ENCODE peak calls at places on chromosomes 16 and 17, in seven cellular contexts. V is psoas muscle; Z is upper lobe of left lung; G is neural progenitor cell; M is left ventricle myocardium inferior; E is naive thymus-derived CD4-positive, alpha-beta T cell; R is transverse colon. I is an unnamed sample.

GRCh38 chr17:81481011-81481799 is 31.4 kb downstream of the ACTG1 start:
- DNase-seq in V (peak; percentile 89), M (peak; percentile 84), E (peak; percentile 69), Z (peak; percentile 50), G (peak; percentile 87), R (peak; percentile 57), I (peak; percentile 77)

GRCh38 chr17:68961204-68961893 is 6.2 kb upstream of the ABCA8 start:
- DNase-seq in G (no peak), M (peak; percentile 68), Z (no peak), E (no peak), R (no peak), V (peak; percentile 68), I (no peak)

GRCh38 chr16:21277927-21278706 is at the start of gene CRYM:
- DNase-seq in E (peak; percentile 28), V (peak; percentile 70), M (peak; percentile 71), R (peak; percentile 80), Z (peak; percentile 61), G (peak; percentile 88), I (peak; percentile 53)

GRCh38 chr16:58490100-58490499 is 9.8 kb upstream of the NDRG4 start:
- DNase-seq in V (no peak), M (no peak), R (no peak), G (no peak), Z (no peak), E (no peak), I (no peak)

GRCh38 chr17:46870116-46870803 is 18.9 kb downstream of the WNT9B start:
- DNase-seq in Z (no peak), M (no peak), G (no peak), V (no peak), R (peak; percentile 55), E (no peak), I (no peak)

GRCh38 chr17:56812971-56813388 is 20.7 kb downstream of the C17orf67 start:
- DNase-seq in G (no peak), R (no peak), M (no peak), E (no peak), V (no peak), Z (no peak), I (no peak)

GRCh38 chr16:54940279-54940604 is 9.6 kb downstream of the IRX5 start:
- DNase-seq in R (no peak), V (no peak), G (no peak), Z (no peak), M (no peak), E (no peak), I (no peak)

GRCh38 chr17:17491546-17491988 is 4.6 kb downstream of the RASD1 start:
- DNase-seq in G (no peak), R (no peak), E (no peak), V (peak; percentile 23), M (no peak), Z (no peak), I (no peak)

GRCh38 chr16:7086842-7087616 is 245.6 kb upstream of the RBFOX1 start:
- DNase-seq in E (no peak), R (no peak), M (peak; percentile 33), G (peak; percentile 81), V (peak; percentile 60), Z (no peak), I (peak; percentile 81)

GRCh38 chr17:29857823-29858222 is 72.2 kb downstream of the SSH2 start:
- DNase-seq in R (no peak), V (no peak), G (no peak), M (no peak), Z (no peak), E (no peak), I (no peak)

GRCh38 chr17:17385502-17385901 is 82.3 kb downstream of the NT5M start:
- DNase-seq in G (peak; percentile 40), R (no peak), M (no peak), V (peak; percentile 53), Z (no peak), E (no peak), I (no peak)

GRCh38 chr16:35447010-35447558 is 1987.7 kb downstream of the TP53TG3F start:
- DNase-seq in M (no peak), R (no peak), E (no peak), G (no peak), Z (no peak), V (no peak), I (no peak)

GRCh38 chr16:35449663-35450062 is 1990.3 kb downstream of the TP53TG3F start:
- DNase-seq in M (no peak), E (no peak), V (no peak), Z (no peak), R (no peak), G (no peak), I (no peak)

GRCh38 chr16:35450648-35451047 is 1991.2 kb downstream of the TP53TG3F start:
- DNase-seq in M (no peak), G (no peak), Z (no peak), R (no peak), E (no peak), V (no peak), I (no peak)

DNA sequence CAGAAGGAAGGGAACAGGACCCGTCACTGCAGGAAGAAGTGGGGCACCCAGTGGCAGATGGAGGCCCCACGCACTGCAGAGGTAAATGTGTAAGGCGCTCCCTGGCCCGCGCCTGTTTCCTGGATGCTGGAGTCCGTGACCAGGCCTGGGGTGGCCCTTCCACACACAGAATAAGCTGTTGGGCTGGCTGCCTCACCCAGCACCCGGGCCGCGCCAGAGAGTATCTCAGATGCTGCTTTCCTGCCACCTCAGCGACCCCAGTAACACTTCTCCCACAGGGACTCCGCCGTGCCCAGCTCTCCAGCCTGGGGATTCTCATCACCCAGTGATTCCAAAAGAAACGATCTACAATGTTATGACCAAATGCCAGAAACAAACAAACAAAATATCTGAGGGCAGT is 1993.1 kb downstream of the TP53TG3F start:
- DNase-seq in E (no peak), G (no peak), Z (no peak), M (no peak), V (no peak), R (no peak), I (no peak)
- H3K9me3 ChIP-seq in E (no peaks in the 10 kb centered on the region), G (peaks cover 8% of the 10 kb centered on the region), Z (no peaks in the 10 kb centered on the region), M (peaks cover 53% of the 10 kb centered on the region), V (peaks cover 5% of the 10 kb centered on the region), R (no peaks in the 10 kb centered on the region), I (peaks cover 7% of the 10 kb centered on the region)

GRCh38 chr17:53629188-53629587 is 193.5 kb upstream of the KIF2B start:
- DNase-seq in V (no peak), E (no peak), M (no peak), R (no peak), G (no peak), Z (no peak), I (no peak)
- H3K9me3 ChIP-seq in V (no peaks in the 10 kb centered on the region), E (no peaks in the 10 kb centered on the region), M (no peaks in the 10 kb centered on the region), R (no peaks in the 10 kb centered on the region), G (no peaks in the 10 kb centered on the region), Z (no peaks in the 10 kb centered on the region), I (no peaks in the 10 kb centered on the region)

GRCh38 chr17:34393401-34393800 is 30.4 kb upstream of the CCL1 start:
- DNase-seq in Z (no peak), E (no peak), R (no peak), M (no peak), V (no peak), G (no peak), I (no peak)
- H3K9me3 ChIP-seq in Z (no peaks in the 10 kb centered on the region), E (no peaks in the 10 kb centered on the region), R (no peaks in the 10 kb centered on the region), M (no peaks in the 10 kb centered on the region), V (no peaks in the 10 kb centered on the region), G (no peaks in the 10 kb centered on the region), I (no peaks in the 10 kb centered on the region)

DNA sequence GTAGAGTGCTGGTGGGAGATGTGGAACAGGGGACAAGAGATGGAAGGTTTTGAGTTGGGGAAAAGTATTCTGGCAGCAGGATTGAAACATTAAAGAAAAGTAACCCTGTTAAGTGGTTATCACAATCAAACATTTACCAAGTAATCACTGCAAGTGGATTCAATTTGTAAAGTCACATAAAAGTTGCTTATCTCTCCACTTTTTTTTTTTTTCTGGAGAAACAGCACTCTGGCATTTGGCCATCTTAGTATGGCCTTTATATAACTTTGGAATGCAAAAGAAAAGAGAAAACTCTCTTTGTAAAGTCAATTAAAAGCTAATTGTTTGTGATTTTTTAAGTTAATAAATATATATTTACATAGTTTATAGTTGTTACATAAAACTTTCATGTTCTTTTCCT is 259.3 kb upstream of the TBX2 start:
- DNase-seq in R (no peak), E (no peak), Z (no peak), M (no peak), G (no peak), V (no peak), I (no peak)
- H3K9me3 ChIP-seq in R (no peaks in the 10 kb centered on the region), E (no peaks in the 10 kb centered on the region), Z (no peaks in the 10 kb centered on the region), M (no peaks in the 10 kb centered on the region), G (no peaks in the 10 kb centered on the region), V (no peaks in the 10 kb centered on the region), I (no peaks in the 10 kb centered on the region)

GRCh38 chr17:82944990-82945389 is 105.2 kb upstream of the ZNF750 start:
- DNase-seq in E (no peak), G (no peak), M (no peak), Z (no peak), R (no peak), V (no peak), I (no peak)
- H3K9me3 ChIP-seq in E (no peaks in the 10 kb centered on the region), G (peaks cover 29% of the 10 kb centered on the region), M (peaks cover 44% of the 10 kb centered on the region), Z (peaks cover 9% of the 10 kb centered on the region), R (peaks cover 8% of the 10 kb centered on the region), V (peaks cover 18% of the 10 kb centered on the region), I (no peaks in the 10 kb centered on the region)

DNA sequence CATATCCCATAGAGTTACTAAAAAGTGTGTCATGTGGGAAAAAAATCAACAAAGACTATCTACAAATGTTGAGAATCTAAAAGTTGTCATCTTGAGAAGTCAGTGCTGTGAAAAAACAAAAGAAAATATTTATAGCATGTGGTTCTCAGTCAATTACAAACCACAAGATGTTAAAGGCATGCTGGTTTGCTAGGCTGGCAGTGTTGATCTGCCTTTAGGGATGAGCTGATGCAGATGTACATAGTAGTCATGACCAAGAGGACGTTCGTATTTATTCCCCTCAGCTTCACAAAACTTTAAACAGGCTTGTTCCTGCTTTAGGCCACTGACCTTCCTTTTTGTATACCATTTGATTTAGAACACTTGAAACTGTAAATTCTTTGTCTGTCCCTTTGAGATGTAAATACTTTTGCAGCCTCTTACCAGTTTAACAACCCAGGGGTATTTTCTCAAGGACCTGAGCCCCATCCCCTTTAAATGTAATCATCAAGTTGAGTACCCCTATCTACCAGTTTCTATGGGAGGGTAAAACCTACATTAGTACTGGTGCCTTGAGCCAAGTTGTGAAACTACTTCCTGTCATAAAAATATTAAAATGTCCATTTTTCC is 446.6 kb downstream of the KCNJ18 start:
- DNase-seq in Z (no peak), V (no peak), E (no peak), R (no peak), M (no peak), G (no peak), I (no peak)
- H3K9me3 ChIP-seq in Z (no peaks in the 10 kb centered on the region), V (no peaks in the 10 kb centered on the region), E (no peaks in the 10 kb centered on the region), R (peaks cover 10% of the 10 kb centered on the region), M (no peaks in the 10 kb centered on the region), G (peaks cover 43% of the 10 kb centered on the region), I (no peaks in the 10 kb centered on the region)